ENCODE peak calls at places on chromosome 7, in six cellular contexts. One of them, this sample, is unnamed.

GRCh38 chr7:46764100-46764941 is 817.6 kb downstream of the TNS3 start:
- DNase-seq in HepG2: no peak
- DNase-seq in H1: no peak
- DNase-seq in SK-N-SH: no peak
- DNase-seq in GM12878: peak; percentile 5
- DNase-seq in K562: no peak
- DNase-seq in this sample: no peak

GRCh38 chr7:40579401-40579800 is 444.6 kb downstream of the SUGCT start:
- DNase-seq in HepG2: no peak
- DNase-seq in H1: no peak
- DNase-seq in SK-N-SH: no peak
- DNase-seq in GM12878: no peak
- DNase-seq in K562: no peak
- DNase-seq in this sample: no peak

GRCh38 chr7:98935811-98936210 is 57.5 kb downstream of the TRRAP start:
- DNase-seq in HepG2: no peak
- DNase-seq in H1: no peak
- DNase-seq in SK-N-SH: no peak
- DNase-seq in GM12878: no peak
- DNase-seq in K562: no peak
- DNase-seq in this sample: no peak

GRCh38 chr7:45241339-45242109 is 83.9 kb downstream of the RAMP3 start:
- DNase-seq in HepG2: no peak
- DNase-seq in H1: peak; percentile 38
- DNase-seq in SK-N-SH: no peak
- DNase-seq in GM12878: no peak
- DNase-seq in K562: peak; percentile 65
- DNase-seq in this sample: no peak

GRCh38 chr7:131667699-131668098 is 111.3 kb upstream of the PODXL start:
- DNase-seq in HepG2: no peak
- DNase-seq in H1: no peak
- DNase-seq in SK-N-SH: no peak
- DNase-seq in GM12878: no peak
- DNase-seq in K562: no peak
- DNase-seq in this sample: no peak

GRCh38 chr7:39631736-39632304 is 8.4 kb downstream of the RALA start:
- DNase-seq in HepG2: no peak
- DNase-seq in H1: no peak
- DNase-seq in SK-N-SH: no peak
- DNase-seq in GM12878: no peak
- DNase-seq in K562: no peak
- DNase-seq in this sample: no peak

GRCh38 chr7:151520419-151521229 is 929 bp upstream of the RHEB start:
- DNase-seq in HepG2: no peak
- DNase-seq in H1: peak; percentile 56
- DNase-seq in SK-N-SH: peak; percentile 76
- DNase-seq in GM12878: no peak
- DNase-seq in K562: no peak
- DNase-seq in this sample: no peak

GRCh38 chr7:156802214-156802613 is 90.8 kb downstream of the LMBR1 start:
- DNase-seq in HepG2: no peak
- DNase-seq in H1: no peak
- DNase-seq in SK-N-SH: no peak
- DNase-seq in GM12878: no peak
- DNase-seq in K562: no peak
- DNase-seq in this sample: no peak

GRCh38 chr7:22445140-22445722 is 54.8 kb downstream of the STEAP1B start:
- DNase-seq in HepG2: no peak
- DNase-seq in H1: no peak
- DNase-seq in SK-N-SH: no peak
- DNase-seq in GM12878: no peak
- DNase-seq in K562: no peak
- DNase-seq in this sample: no peak

GRCh38 chr7:92133737-92134270 is 473 bp downstream of the CYP51A1 start:
- DNase-seq in HepG2: peak; percentile 52
- DNase-seq in H1: peak; percentile 98
- DNase-seq in SK-N-SH: peak; percentile 92
- DNase-seq in GM12878: no peak
- DNase-seq in K562: peak; percentile 84
- DNase-seq in this sample: peak; percentile 25

GRCh38 chr7:106730021-106730420 is 69.1 kb upstream of the CCDC71L start:
- DNase-seq in HepG2: no peak
- DNase-seq in H1: no peak
- DNase-seq in SK-N-SH: no peak
- DNase-seq in GM12878: no peak
- DNase-seq in K562: no peak
- DNase-seq in this sample: no peak

DNA sequence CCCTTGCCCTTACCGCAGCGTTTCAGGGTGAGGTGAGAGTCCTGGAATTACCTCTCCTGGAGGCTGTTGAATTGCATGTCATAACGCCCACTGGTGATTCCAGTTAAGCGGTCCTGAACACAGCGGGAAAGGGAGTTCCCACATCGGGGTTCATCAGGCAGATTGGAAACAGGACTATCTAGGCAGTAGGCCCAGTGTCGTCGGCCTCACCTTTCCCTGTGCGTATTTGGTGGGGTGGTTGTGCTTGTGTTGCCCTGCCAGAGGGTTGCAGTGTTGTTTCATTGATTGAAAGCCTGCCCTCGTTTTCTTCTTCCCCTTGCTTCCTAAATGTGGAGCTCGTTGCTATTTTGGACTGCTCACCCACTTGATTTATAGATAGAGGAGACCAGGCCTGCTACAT is 10.6 kb upstream of the SUN1 start:
- DNase-seq in HepG2: no peak
- DNase-seq in H1: no peak
- DNase-seq in SK-N-SH: peak; percentile 66
- DNase-seq in GM12878: no peak
- DNase-seq in K562: no peak
- DNase-seq in this sample: no peak
- TF ChIP-seq TAF1 in HepG2: no peak
- TF ChIP-seq TAF1 in H1: no peak
- TF ChIP-seq TAF1 in SK-N-SH: no peak
- TF ChIP-seq TAF1 in GM12878: no peak
- TF ChIP-seq TAF1 in K562: no peak
- TF ChIP-seq TAF1 in this sample: no peak

GRCh38 chr7:82617156-82617555 is 173.6 kb upstream of the CACNA2D1 start:
- DNase-seq in HepG2: no peak
- DNase-seq in H1: no peak
- DNase-seq in SK-N-SH: no peak
- DNase-seq in GM12878: no peak
- DNase-seq in K562: no peak
- DNase-seq in this sample: no peak

GRCh38 chr7:82616059-82616723 is 172.6 kb upstream of the CACNA2D1 start:
- DNase-seq in HepG2: no peak
- DNase-seq in H1: no peak
- DNase-seq in SK-N-SH: no peak
- DNase-seq in GM12878: no peak
- DNase-seq in K562: no peak
- DNase-seq in this sample: no peak

GRCh38 chr7:82609746-82610145 is 166.2 kb upstream of the CACNA2D1 start:
- DNase-seq in HepG2: no peak
- DNase-seq in H1: no peak
- DNase-seq in SK-N-SH: no peak
- DNase-seq in GM12878: no peak
- DNase-seq in K562: no peak
- DNase-seq in this sample: no peak

GRCh38 chr7:82615527-82615926 is 171.9 kb upstream of the CACNA2D1 start:
- DNase-seq in HepG2: no peak
- DNase-seq in H1: no peak
- DNase-seq in SK-N-SH: no peak
- DNase-seq in GM12878: no peak
- DNase-seq in K562: no peak
- DNase-seq in this sample: no peak
- TF ChIP-seq TAF1 in HepG2: no peak
- TF ChIP-seq TAF1 in H1: no peak
- TF ChIP-seq TAF1 in SK-N-SH: no peak
- TF ChIP-seq TAF1 in GM12878: no peak
- TF ChIP-seq TAF1 in K562: no peak
- TF ChIP-seq TAF1 in this sample: no peak

GRCh38 chr7:83876593-83876992 is 227.7 kb upstream of the SEMA3E start:
- DNase-seq in HepG2: no peak
- DNase-seq in H1: no peak
- DNase-seq in SK-N-SH: no peak
- DNase-seq in GM12878: no peak
- DNase-seq in K562: no peak
- DNase-seq in this sample: no peak
- TF ChIP-seq TAF1 in HepG2: no peak
- TF ChIP-seq TAF1 in H1: no peak
- TF ChIP-seq TAF1 in SK-N-SH: no peak
- TF ChIP-seq TAF1 in GM12878: no peak
- TF ChIP-seq TAF1 in K562: no peak
- TF ChIP-seq TAF1 in this sample: no peak

DNA sequence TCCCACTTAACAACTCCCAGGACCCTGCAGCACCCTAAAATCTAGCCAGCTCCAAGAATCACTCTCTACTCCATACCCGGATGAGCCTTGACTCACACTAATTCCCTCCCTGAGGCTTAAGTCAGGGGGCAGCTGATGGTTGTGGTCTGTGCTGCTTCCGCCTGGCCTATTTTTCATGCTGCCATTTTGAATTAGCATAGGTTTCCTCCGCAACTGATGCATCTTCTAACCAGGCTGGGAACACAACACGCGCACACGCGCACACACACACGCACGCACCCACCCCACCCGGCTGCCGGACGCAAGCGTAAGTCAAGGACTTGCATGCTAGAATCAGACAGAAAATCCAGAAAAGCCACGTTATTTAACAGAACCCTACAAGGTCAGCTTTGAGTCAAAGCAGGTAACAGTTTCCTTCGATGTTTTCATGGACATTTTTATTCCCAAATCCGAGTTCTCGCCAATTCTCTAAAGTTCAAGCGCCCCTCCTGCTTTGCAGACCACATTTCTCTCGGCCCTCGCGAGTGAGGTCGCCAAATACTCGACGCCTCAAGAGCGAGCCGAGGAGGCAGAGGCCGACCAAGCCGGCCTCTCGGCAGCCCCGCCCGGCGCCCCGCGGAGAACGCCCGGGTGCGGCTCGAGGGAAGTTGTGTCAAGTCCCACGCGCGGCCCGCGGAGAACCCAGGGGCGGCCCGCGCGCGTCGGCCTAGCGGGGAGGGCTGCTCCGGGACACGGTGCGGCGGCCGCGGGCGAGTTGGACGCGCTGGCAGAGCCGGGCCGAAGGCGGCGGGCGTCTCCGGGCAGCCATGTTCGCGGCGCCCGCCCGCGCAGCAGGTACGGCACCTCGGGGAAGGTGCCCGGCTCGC is 977 bp downstream of the SCRN1 start:
- DNase-seq in HepG2: peak; percentile 57
- DNase-seq in H1: peak; percentile 61
- DNase-seq in SK-N-SH: peak; percentile 83
- DNase-seq in GM12878: peak; percentile 63
- DNase-seq in K562: no peak
- DNase-seq in this sample: peak; percentile 38
- TF ChIP-seq TAF1 in HepG2: peak; percentile 41
- TF ChIP-seq TAF1 in H1: peak; percentile 44
- TF ChIP-seq TAF1 in SK-N-SH: peak; percentile 48
- TF ChIP-seq TAF1 in GM12878: peak; percentile 68
- TF ChIP-seq TAF1 in K562: no peak
- TF ChIP-seq TAF1 in this sample: peak; percentile 55

GRCh38 chr7:83118347-83119001 is 44.2 kb downstream of the PCLO start:
- DNase-seq in HepG2: no peak
- DNase-seq in H1: no peak
- DNase-seq in SK-N-SH: no peak
- DNase-seq in GM12878: no peak
- DNase-seq in K562: no peak
- DNase-seq in this sample: no peak
- TF ChIP-seq TAF1 in HepG2: no peak
- TF ChIP-seq TAF1 in H1: no peak
- TF ChIP-seq TAF1 in SK-N-SH: no peak
- TF ChIP-seq TAF1 in GM12878: no peak
- TF ChIP-seq TAF1 in K562: no peak
- TF ChIP-seq TAF1 in this sample: no peak

GRCh38 chr7:142534726-142535122 is 214.5 kb upstream of the PRSS1 start:
- DNase-seq in HepG2: no peak
- DNase-seq in H1: no peak
- DNase-seq in SK-N-SH: no peak
- DNase-seq in GM12878: no peak
- DNase-seq in K562: no peak
- DNase-seq in this sample: no peak
- TF ChIP-seq TAF1 in HepG2: no peak
- TF ChIP-seq TAF1 in H1: no peak
- TF ChIP-seq TAF1 in SK-N-SH: no peak
- TF ChIP-seq TAF1 in GM12878: no peak
- TF ChIP-seq TAF1 in K562: no peak
- TF ChIP-seq TAF1 in this sample: no peak

This sample was measured in GM12891.